ENCODE peak calls at places on chromosomes 11 and 22, in six cellular contexts. P, D, X, S, U and T are unnamed samples.

GRCh38 chr11:48384670-48385069 is 18.4 kb upstream of the OR4C5 start:
- DNase-seq in S (no peak), P (peak; percentile 30), D (no peak), U (no peak), X (no peak), T (no peak)

GRCh38 chr11:32888805-32889204 is 3.8 kb upstream of the QSER1 start:
- DNase-seq in X (peak; percentile 61), S (no peak), U (no peak), D (no peak), P (no peak), T (no peak)

GRCh38 chr11:94131363-94132115 is 2.9 kb downstream of the PANX1 start:
- DNase-seq in U (no peak), X (no peak), S (no peak), D (no peak), P (no peak), T (peak; percentile 19)

GRCh38 chr11:42967653-42968052 is 344.1 kb upstream of the API5 start:
- DNase-seq in U (no peak), S (no peak), D (no peak), X (no peak), P (no peak), T (no peak)

GRCh38 chr11:47403135-47403534 is 5.3 kb upstream of the SLC39A13 start:
- DNase-seq in S (no peak), P (no peak), U (no peak), X (no peak), D (no peak), T (no peak)

GRCh38 chr22:19596680-19597398 is 72.6 kb upstream of the CLDN5 start:
- DNase-seq in U (no peak), X (no peak), D (no peak), S (no peak), P (no peak), T (no peak)

GRCh38 chr11:58567889-58568512 is 7.7 kb downstream of the LPXN start:
- DNase-seq in U (peak; percentile 55), D (peak; percentile 59), X (peak; percentile 75), S (no peak), P (peak; percentile 80), T (peak; percentile 60)

GRCh38 chr11:116859175-116859574 is 21.8 kb upstream of the APOA1 start:
- DNase-seq in D (no peak), X (no peak), P (no peak), S (no peak), U (no peak), T (no peak)

GRCh38 chr11:111183706-111184105 is 61.8 kb upstream of the POU2AF2 start:
- DNase-seq in P (no peak), U (no peak), S (no peak), D (no peak), X (peak; percentile 32), T (no peak)

GRCh38 chr22:37089451-37089850 is 20.1 kb downstream of the TMPRSS6 start:
- DNase-seq in X (no peak), S (no peak), D (no peak), P (no peak), U (no peak), T (no peak)

GRCh38 chr11:132186699-132187098 is 816.3 kb downstream of the NTM start:
- DNase-seq in X (no peak), D (no peak), S (no peak), U (no peak), P (peak; percentile 70), T (no peak)

GRCh38 chr11:62923634-62924411 is 2.7 kb upstream of the CHRM1 start:
- DNase-seq in S (peak; percentile 21), P (peak; percentile 49), D (no peak), X (no peak), U (no peak), T (peak; percentile 15)

GRCh38 chr11:34595960-34596359 is 24.9 kb upstream of the EHF start:
- DNase-seq in U (no peak), X (no peak), P (no peak), D (no peak), S (no peak), T (no peak)

GRCh38 chr22:36156515-36157419 is 3.8 kb downstream of the APOL3 start:
- DNase-seq in S (no peak), D (peak; percentile 68), U (peak; percentile 72), P (peak; percentile 72), X (peak; percentile 87), T (peak; percentile 86)

GRCh38 chr11:4523666-4524065 is 21.3 kb upstream of the OR52M1 start:
- DNase-seq in D (no peak), U (no peak), P (no peak), S (no peak), X (peak; percentile 6), T (no peak)

GRCh38 chr11:69295995-69296889 is 2.3 kb downstream of the MYEOV start:
- DNase-seq in P (no peak), S (no peak), U (peak; percentile 75), D (peak; percentile 43), X (peak; percentile 85), T (no peak)

GRCh38 chr11:58641326-58641725 is 18.9 kb downstream of the CNTF start:
- DNase-seq in X (no peak), P (no peak), D (no peak), S (no peak), U (no peak), T (peak; percentile 71)

GRCh38 chr22:22201185-22201924 is 43.2 kb upstream of the VPREB1 start:
- DNase-seq in X (no peak), U (no peak), P (peak; percentile 78), S (no peak), D (peak; percentile 48), T (peak; percentile 47)

GRCh38 chr11:122601131-122602125 is 54.1 kb upstream of the UBASH3B start:
- DNase-seq in D (no peak), S (no peak), P (no peak), U (peak; percentile 16), X (peak; percentile 87), T (no peak)

GRCh38 chr11:20443596-20443995 is 56.1 kb downstream of the PRMT3 start:
- DNase-seq in U (no peak), X (peak; percentile 45), D (no peak), P (peak; percentile 40), S (no peak), T (no peak)

GRCh38 chr11:117232911-117233409 is 489 bp downstream of the RNF214 start:
- DNase-seq in U (no peak), X (peak; percentile 41), S (no peak), P (peak; percentile 49), D (no peak), T (no peak)

GRCh38 chr22:22044153-22044552 is 61.6 kb upstream of the TOP3B start:
- DNase-seq in S (no peak), D (no peak), U (no peak), X (no peak), P (no peak), T (no peak)

GRCh38 chr22:34437140-34437539 is 516.9 kb upstream of the LARGE1 start:
- DNase-seq in U (no peak), X (no peak), P (no peak), S (no peak), D (no peak), T (no peak)

GRCh38 chr11:18745251-18745650 is 19.3 kb upstream of the IGSF22 start:
- DNase-seq in P (peak; percentile 23), D (no peak), X (no peak), U (no peak), S (no peak), T (no peak)

GRCh38 chr22:44196731-44197131 is 16.0 kb downstream of the PARVG start:
- DNase-seq in U (no peak), S (no peak), P (no peak), X (no peak), D (no peak), T (no peak)

GRCh38 chr22:33931406-33931805 is 11.1 kb upstream of the LARGE1 start:
- DNase-seq in X (no peak), P (no peak), U (no peak), S (no peak), D (no peak), T (no peak)

GRCh38 chr11:86548278-86548917 is 124.0 kb downstream of the ME3 start:
- DNase-seq in X (peak; percentile 55), P (no peak), S (no peak), D (no peak), U (no peak), T (no peak)

DNA sequence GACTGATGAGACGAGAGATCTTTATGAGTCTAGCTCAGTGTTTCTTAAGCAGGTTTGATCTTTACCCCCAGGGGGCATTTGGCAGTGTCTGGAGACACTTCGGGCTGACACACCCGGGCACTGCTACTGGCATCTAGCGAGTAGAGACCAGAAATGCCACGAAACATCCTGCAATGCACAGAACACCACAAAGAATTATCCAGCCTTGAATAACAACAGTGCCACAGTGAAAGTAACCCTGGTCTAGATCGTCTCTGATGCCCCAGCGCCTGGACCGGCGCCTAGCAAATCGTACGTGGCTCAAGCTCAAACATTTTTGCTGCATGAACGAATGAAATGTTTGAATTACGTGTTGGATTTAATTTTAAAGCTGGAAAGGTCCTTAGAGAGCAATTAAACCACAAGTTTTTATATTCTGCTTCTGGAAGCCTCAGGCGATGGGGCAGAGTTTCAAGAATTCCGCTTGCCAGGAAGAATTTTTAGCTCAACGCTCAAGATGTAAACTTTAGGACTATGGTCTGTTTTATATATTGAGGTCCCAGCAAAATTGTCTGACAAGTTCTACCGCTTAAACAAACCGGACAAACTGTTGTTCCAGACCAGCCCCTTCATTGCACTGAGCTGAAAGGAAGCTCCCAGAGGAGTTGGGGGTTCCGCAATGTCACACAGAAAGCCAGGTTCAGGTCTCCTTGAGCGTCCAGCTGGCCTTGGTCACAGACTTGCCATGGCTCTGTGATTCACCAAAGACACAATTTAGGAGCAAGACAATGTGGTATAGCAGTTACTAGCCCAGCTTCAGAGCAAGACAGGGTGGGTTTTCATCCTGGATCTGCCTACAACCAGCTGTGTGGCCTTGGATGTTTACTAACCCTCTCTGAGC is 44.2 kb upstream of the SMTN start:
- DNase-seq in D (no peak), U (no peak), P (no peak), X (peak; percentile 90), S (no peak), T (peak; percentile 85)
- H3K4me1 ChIP-seq in D (peaks cover 48% of the 10 kb centered on the region), U (no peaks in the 10 kb centered on the region), P (no peaks in the 10 kb centered on the region), X (peaks cover 30% of the 10 kb centered on the region), S (no peaks in the 10 kb centered on the region), T (no peaks in the 10 kb centered on the region)

GRCh38 chr22:38310518-38311330 is 6.5 kb downstream of the CSNK1E start:
- DNase-seq in P (no peak), X (no peak), S (no peak), U (no peak), D (no peak), T (no peak)
- H3K4me1 ChIP-seq in P (peaks cover 80% of the 10 kb centered on the region), X (peaks cover 71% of the 10 kb centered on the region), S (peaks cover 72% of the 10 kb centered on the region), U (peaks cover 56% of the 10 kb centered on the region), D (peaks cover 99% of the 10 kb centered on the region), T (no peaks in the 10 kb centered on the region)

GRCh38 chr22:46084376-46084775 is 66.0 kb upstream of the PPARA start:
- DNase-seq in P (no peak), U (no peak), S (no peak), D (no peak), X (no peak), T (no peak)

GRCh38 chr22:46085831-46086576 is 64.3 kb upstream of the PPARA start:
- DNase-seq in P (no peak), X (no peak), D (peak; percentile 87), S (no peak), U (no peak), T (peak; percentile 95)

GRCh38 chr22:46086577-46087335 is 63.6 kb upstream of the PPARA start:
- DNase-seq in X (no peak), U (no peak), P (no peak), D (peak; percentile 24), S (no peak), T (no peak)

GRCh38 chr22:46083383-46084350 is 66.7 kb upstream of the PPARA start:
- DNase-seq in D (peak; percentile 26), S (no peak), X (no peak), P (no peak), U (no peak), T (peak; percentile 53)

GRCh38 chr22:46084943-46085830 is 65.1 kb upstream of the PPARA start:
- DNase-seq in D (peak; percentile 93), S (no peak), X (no peak), P (no peak), U (peak; percentile 92), T (no peak)
- H3K4me1 ChIP-seq in D (peaks cover 99% of the 10 kb centered on the region), S (no peaks in the 10 kb centered on the region), X (peaks cover 59% of the 10 kb centered on the region), P (no peaks in the 10 kb centered on the region), U (peaks cover 97% of the 10 kb centered on the region), T (peaks cover 8% of the 10 kb centered on the region)

GRCh38 chr11:67367836-67368227 is 5.6 kb downstream of the CLCF1 start:
- DNase-seq in S (no peak), X (no peak), U (no peak), D (no peak), P (no peak), T (no peak)
- H3K4me1 ChIP-seq in S (peaks cover 19% of the 10 kb centered on the region), X (peaks cover 61% of the 10 kb centered on the region), U (peaks cover 35% of the 10 kb centered on the region), D (peaks cover 82% of the 10 kb centered on the region), P (peaks cover 25% of the 10 kb centered on the region), T (no peaks in the 10 kb centered on the region)